ENCODE peak calls at places on chromosome 5, in four cellular contexts. One of them, this sample, is unnamed.

GRCh38 chr5:157558089-157558595 is 17.4 kb downstream of the ADAM19 start:
- DNase-seq in GM12891: no peak
- DNase-seq in effector CD4-positive, alpha-beta T cell: no peak
- DNase-seq in AG04450: no peak
- DNase-seq in this sample: peak

GRCh38 chr5:178086266-178086665 is 27.1 kb upstream of the N4BP3 start:
- DNase-seq in GM12891: no peak
- DNase-seq in effector CD4-positive, alpha-beta T cell: no peak
- DNase-seq in AG04450: no peak
- DNase-seq in this sample: no peak

GRCh38 chr5:129440424-129440823 is 19.7 kb upstream of the ADAMTS19 start:
- DNase-seq in GM12891: no peak
- DNase-seq in effector CD4-positive, alpha-beta T cell: no peak
- DNase-seq in AG04450: no peak
- DNase-seq in this sample: no peak

GRCh38 chr5:173501922-173502321 is 114.5 kb downstream of the BOD1 start:
- DNase-seq in GM12891: no peak
- DNase-seq in effector CD4-positive, alpha-beta T cell: no peak
- DNase-seq in AG04450: no peak
- DNase-seq in this sample: no peak

GRCh38 chr5:173823721-173824567 is 64.2 kb upstream of the CPEB4 start:
- DNase-seq in GM12891: no peak
- DNase-seq in effector CD4-positive, alpha-beta T cell: no peak
- DNase-seq in AG04450: peak
- DNase-seq in this sample: peak

GRCh38 chr5:77944757-77945340 is 168.7 kb upstream of the TBCA start:
- DNase-seq in GM12891: no peak
- DNase-seq in effector CD4-positive, alpha-beta T cell: no peak
- DNase-seq in AG04450: no peak
- DNase-seq in this sample: no peak

GRCh38 chr5:176458904-176459561 is 10.8 kb downstream of the FAF2 start:
- DNase-seq in GM12891: no peak
- DNase-seq in effector CD4-positive, alpha-beta T cell: no peak
- DNase-seq in AG04450: no peak
- DNase-seq in this sample: no peak

GRCh38 chr5:32989815-32990214 is 278.7 kb downstream of the NPR3 start:
- DNase-seq in GM12891: no peak
- DNase-seq in effector CD4-positive, alpha-beta T cell: no peak
- DNase-seq in AG04450: no peak
- DNase-seq in this sample: no peak

GRCh38 chr5:60178101-60178500 is 284.6 kb upstream of the PDE4D start:
- DNase-seq in GM12891: no peak
- DNase-seq in effector CD4-positive, alpha-beta T cell: no peak
- DNase-seq in AG04450: no peak
- DNase-seq in this sample: no peak

GRCh38 chr5:89044665-89045200 is 161.7 kb upstream of the MEF2C start:
- DNase-seq in GM12891: no peak
- DNase-seq in effector CD4-positive, alpha-beta T cell: no peak
- DNase-seq in AG04450: no peak
- DNase-seq in this sample: no peak

GRCh38 chr5:181088289-181088688 is 42.7 kb downstream of the OR2V1 start:
- DNase-seq in GM12891: peak
- DNase-seq in effector CD4-positive, alpha-beta T cell: no peak
- DNase-seq in AG04450: no peak
- DNase-seq in this sample: no peak

GRCh38 chr5:150648294-150649107 is 8.0 kb downstream of the SYNPO start:
- DNase-seq in GM12891: no peak
- DNase-seq in effector CD4-positive, alpha-beta T cell: no peak
- DNase-seq in AG04450: no peak
- DNase-seq in this sample: no peak